ENCODE peak calls at places on chromosomes 4 and X, in eight cellular contexts. Z, E, W, K, P, B, Y and X are unnamed samples. For H3K9me3, the result is how much of the 10 kb centered on the place peaks cover.

GRCh38 chr4:176792348-176793059 is at the start of gene VEGFC:
- DNase-seq in B (peak), P (no peak), Y (peak), W (peak), Z (peak), K (peak), E (peak), X (peak)

GRCh38 chrX:98331407-98331806 is 1447.7 kb downstream of the RPA4 start:
- DNase-seq in P (no peak), E (no peak), Z (no peak), W (no peak), B (no peak), K (no peak), Y (no peak), X (no peak)

GRCh38 chrX:71667328-71668247 is at the start of gene LOC101059915:
- DNase-seq in K (no peak), Z (no peak), E (no peak), Y (no peak), B (no peak), P (no peak), W (no peak), X (peak)

GRCh38 chr4:140243345-140243753 is 89.4 kb upstream of the MAML3 start:
- DNase-seq in K (peak), Z (peak), Y (no peak), W (peak), E (no peak), P (peak), B (no peak), X (no peak)

GRCh38 chr4:123102897-123103489 is 180.6 kb upstream of the NUDT6 start:
- DNase-seq in E (no peak), W (no peak), Z (no peak), B (peak), Y (no peak), K (peak), P (no peak), X (no peak)

GRCh38 chr4:159764343-159764952 is 661.6 kb downstream of the RAPGEF2 start:
- DNase-seq in Y (no peak), B (peak), E (no peak), W (no peak), K (peak), P (no peak), Z (no peak), X (no peak)

GRCh38 chr4:186770446-186771175 is 47.0 kb upstream of the FAT1 start:
- DNase-seq in W (no peak), P (no peak), K (no peak), E (no peak), Z (no peak), Y (no peak), B (no peak), X (no peak)

GRCh38 chr4:10204401-10205058 is 87.9 kb upstream of the WDR1 start:
- DNase-seq in B (no peak), E (no peak), Y (no peak), P (no peak), W (no peak), K (no peak), Z (no peak), X (no peak)

GRCh38 chr4:88009871-88010270 is 2.4 kb downstream of the PKD2 start:
- DNase-seq in Z (no peak), K (peak), E (no peak), B (no peak), W (no peak), P (no peak), Y (no peak), X (no peak)

DNA sequence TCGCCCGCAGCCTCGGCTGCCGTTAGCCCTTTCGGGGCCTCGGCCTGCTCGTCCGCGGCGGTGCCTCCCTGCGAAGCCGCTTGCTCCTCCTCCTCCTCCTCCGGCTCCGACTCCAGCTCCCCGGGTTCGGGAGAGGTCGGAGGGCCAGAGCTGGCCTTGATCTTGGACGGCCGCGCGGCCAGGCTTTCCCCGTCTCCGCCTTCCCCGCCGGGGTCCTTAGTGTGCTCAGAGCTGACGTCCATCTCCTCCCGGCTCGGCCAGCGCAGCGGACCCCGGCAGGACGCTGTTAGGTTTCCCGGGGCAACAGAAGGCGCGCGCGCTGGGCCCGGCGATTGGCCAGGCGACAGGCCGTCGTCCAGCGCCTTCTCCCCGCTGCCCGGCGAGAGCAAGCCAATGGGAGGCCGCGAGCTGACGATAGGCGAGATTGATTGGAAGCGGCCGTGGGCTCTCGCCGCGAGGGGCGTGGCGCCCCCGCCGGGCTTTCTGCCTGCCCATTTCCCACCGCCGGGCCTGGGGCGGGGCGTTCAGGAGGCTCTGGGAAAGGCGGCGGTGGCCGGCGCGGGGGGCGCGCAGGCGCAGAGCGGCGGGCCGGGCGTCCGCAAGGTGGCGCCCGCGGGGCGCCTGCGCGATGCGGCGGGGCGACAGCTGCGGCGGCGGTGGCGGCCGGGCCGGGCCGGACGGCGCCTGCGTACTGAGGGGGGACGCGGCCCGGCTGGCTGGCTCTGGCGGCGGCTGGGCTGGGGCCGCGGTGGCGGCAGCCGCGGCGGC is at the start of gene TADA2B:
- DNase-seq in P (peak), E (peak), B (peak), K (peak), Y (peak), Z (peak), W (peak), X (peak)
- TF ChIP-seq CTCF in P (peak), E (no peak), B (peak), K (peak), Y (peak), Z (peak), W (peak), X (peak)

GRCh38 chrX:153885968-153886903 is at the start of gene L1CAM:
- DNase-seq in E (no peak), P (no peak), Y (no peak), Z (no peak), K (no peak), W (no peak), B (no peak), X (no peak)
- TF ChIP-seq POLR2AphosphoS5 in E (no peak), P (no peak), Y (no peak), Z (no peak), K (no peak), W (no peak), B (no peak), X (no peak)

DNA sequence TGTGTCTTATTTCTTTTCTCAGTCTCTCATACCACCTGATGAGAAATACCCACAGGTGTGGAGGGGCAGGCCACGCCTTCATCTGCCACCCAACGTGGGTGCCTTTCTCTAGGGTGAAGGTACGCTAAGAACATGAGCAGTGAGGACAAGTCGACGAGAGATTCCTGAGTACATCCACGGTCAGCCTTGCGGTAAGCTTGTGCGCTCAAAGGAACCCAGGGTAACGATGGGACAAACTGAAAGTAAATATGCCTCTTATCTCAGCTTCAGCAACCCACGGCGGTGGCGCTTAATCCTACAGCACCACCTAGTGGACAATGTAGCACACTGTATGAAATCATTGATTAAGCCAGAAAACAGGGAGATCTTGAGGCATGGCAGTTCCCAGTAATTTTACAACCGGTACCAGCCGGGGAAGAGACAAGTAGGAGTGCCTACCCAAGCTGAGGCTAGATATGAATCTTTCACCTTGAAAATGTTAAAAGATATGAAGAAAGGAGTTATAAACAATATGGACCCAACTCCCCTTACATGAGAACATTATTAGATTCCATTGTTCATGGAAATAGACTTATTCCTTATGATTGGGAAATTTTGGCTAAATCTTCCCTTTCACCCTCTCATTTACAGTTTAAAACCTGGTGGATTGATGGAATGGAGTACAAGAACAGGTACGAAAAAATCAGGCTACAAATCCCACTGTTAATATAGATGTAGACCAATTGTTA is 63.0 kb downstream of the ZNF732 start:
- DNase-seq in E (peak), Z (peak), W (peak), Y (no peak), P (peak), K (peak), B (peak), X (no peak)
- H3K9me3 ChIP-seq in E (under half), Z (under half), W (under half), Y (under half), P (under half), K (under half), B (half or more), X (under half)

GRCh38 chr4:128574706-128575105 is 234.8 kb upstream of the JADE1 start:
- DNase-seq in K (peak), W (peak), Y (peak), P (peak), Z (peak), B (peak), E (no peak), X (no peak)
- TF ChIP-seq CTCF in K (peak), W (peak), Y (no peak), P (peak), Z (peak), B (peak), E (peak), X (peak)

GRCh38 chrX:17425151-17425550 is 50.2 kb downstream of the NHS start:
- DNase-seq in W (no peak), K (no peak), B (no peak), E (no peak), Y (no peak), Z (no peak), P (no peak), X (no peak)
- TF ChIP-seq POLR2AphosphoS5 in W (no peak), K (no peak), B (no peak), E (no peak), Y (no peak), Z (no peak), P (no peak), X (no peak)

DNA sequence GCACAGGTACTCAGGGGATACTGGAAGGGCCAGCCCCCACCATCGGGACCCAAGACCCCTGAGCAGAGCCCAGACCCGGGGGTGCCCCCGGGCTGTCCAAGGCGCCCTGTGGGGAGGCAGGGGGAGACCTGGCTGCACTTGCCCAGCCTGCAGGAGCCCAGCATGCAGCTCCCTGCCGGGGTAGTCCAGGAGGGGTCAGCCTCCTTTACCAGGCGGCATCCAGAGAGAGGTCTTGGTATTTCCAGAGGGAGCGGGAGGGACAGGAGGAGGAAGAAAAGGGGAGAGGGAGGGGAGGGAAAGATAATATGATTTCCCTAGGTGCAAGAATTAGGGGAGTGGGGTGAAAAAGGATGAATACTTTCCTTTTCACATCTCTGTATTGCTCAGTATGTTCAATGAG is 97.5 kb downstream of the ABLIM2 start:
- DNase-seq in W (no peak), Y (no peak), B (no peak), E (no peak), Z (no peak), P (no peak), K (no peak), X (no peak)
- H3K9me3 ChIP-seq in W (under half), Y (under half), B (under half), E (under half), Z (under half), P (under half), K (under half), X (under half)

GRCh38 chr4:90415116-90415515 is 287.9 kb downstream of the CCSER1 start:
- DNase-seq in Z (no peak), W (no peak), E (no peak), B (no peak), Y (no peak), P (no peak), K (no peak), X (no peak)

GRCh38 chr4:90419124-90419711 is 292.0 kb downstream of the CCSER1 start:
- DNase-seq in B (peak), Z (no peak), K (peak), Y (no peak), W (no peak), E (no peak), P (no peak), X (no peak)
- TF ChIP-seq CTCF in B (peak), Z (no peak), K (peak), Y (no peak), W (peak), E (peak), P (peak), X (peak)

DNA sequence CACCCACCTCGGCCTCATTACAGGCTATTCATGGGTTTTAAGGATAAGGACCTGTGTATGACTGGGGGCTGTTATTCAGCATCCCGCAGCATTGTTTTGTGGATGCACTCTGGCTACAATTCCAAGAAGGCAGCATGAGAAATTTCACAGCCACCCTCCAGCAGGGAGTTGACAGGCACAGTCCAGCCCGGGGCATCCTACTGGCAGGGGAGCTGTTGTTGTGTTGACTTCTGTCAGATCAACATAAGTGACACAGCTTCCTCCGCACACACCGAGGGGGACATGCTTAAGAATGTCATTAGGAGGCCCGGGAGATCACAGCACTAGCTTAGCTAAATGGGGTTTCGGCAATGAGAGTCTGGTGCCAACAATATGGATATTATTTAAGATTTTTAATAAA is 326.4 kb downstream of the ASMT start:
- DNase-seq in B (no peak), K (no peak), Z (no peak), P (no peak), W (no peak), E (no peak), Y (no peak), X (no peak)
- TF ChIP-seq POLR2AphosphoS5 in B (no peak), K (no peak), Z (no peak), P (no peak), W (no peak), E (no peak), Y (no peak), X (no peak)

GRCh38 chrX:76555269-76555668 is 127.8 kb downstream of the MAGEE1 start:
- DNase-seq in B (no peak), Z (no peak), W (no peak), E (no peak), P (no peak), K (no peak), Y (no peak), X (no peak)
- H3K9me3 ChIP-seq in B (under half), Z (under half), W (half or more), E (half or more), P (under half), K (under half), Y (under half), X (half or more)